ENCODE peak calls at places on chromosomes 12 and 14, in five cellular contexts. A, W, P, S and V are unnamed samples.
A peak's percentile ranks its signal among the peaks of the same experiment; 100 is the strongest.

GRCh38 chr12:46825526-46826414 is at the start of gene SLC38A4:
- DNase-seq in P (no peak), S (peak; percentile 69), A (no peak), W (peak; percentile 57), V (no peak)

GRCh38 chr12:4054643-4055042 is 181.4 kb upstream of the PARP11 start:
- DNase-seq in A (no peak), S (no peak), P (no peak), W (no peak), V (no peak)

GRCh38 chr12:30428098-30428497 is 267.6 kb downstream of the IPO8 start:
- DNase-seq in W (no peak), S (no peak), A (no peak), P (no peak), V (no peak)

GRCh38 chr14:67886221-67886620 is 66.6 kb downstream of the RAD51B start:
- DNase-seq in S (no peak), P (no peak), W (no peak), A (no peak), V (no peak)

GRCh38 chr14:37594916-37595808 is at the start of the genes FOXA1 and TTC6:
- DNase-seq in P (no peak), S (peak; percentile 82), W (peak; percentile 41), A (peak; percentile 88), V (no peak)

GRCh38 chr12:69056743-69057515 is 124.0 kb upstream of the CPM start:
- DNase-seq in S (no peak), W (no peak), P (no peak), A (no peak), V (no peak)

GRCh38 chr12:132483612-132484011 is 6.3 kb upstream of the FBRSL1 start:
- DNase-seq in S (peak; percentile 53), A (no peak), P (no peak), W (no peak), V (no peak)

GRCh38 chr12:13175499-13175898 is 21.0 kb upstream of the EMP1 start:
- DNase-seq in P (no peak), S (no peak), W (no peak), A (no peak), V (no peak)

GRCh38 chr12:131087991-131088700 is 134.4 kb downstream of the ADGRD1 start:
- DNase-seq in S (peak; percentile 45), W (no peak), P (no peak), A (no peak), V (no peak)

GRCh38 chr12:102756564-102756963 is 160.5 kb downstream of the PAH start:
- DNase-seq in P (no peak), W (no peak), A (no peak), S (no peak), V (no peak)

GRCh38 chr12:57718641-57719528 is 19.7 kb downstream of the AGAP2 start:
- DNase-seq in W (no peak), P (no peak), A (no peak), S (no peak), V (no peak)

GRCh38 chr14:78164226-78164853 is 5.8 kb upstream of the NRXN3 start:
- DNase-seq in S (no peak), P (no peak), W (peak; percentile 54), A (no peak), V (no peak)

GRCh38 chr14:52314521-52315354 is 626 bp downstream of the PTGER2 start:
- DNase-seq in S (peak; percentile 65), A (no peak), P (peak; percentile 65), W (no peak), V (no peak)

GRCh38 chr12:87618199-87618598 is 411.0 kb downstream of the C12orf50 start:
- DNase-seq in P (no peak), S (no peak), W (no peak), A (no peak), V (no peak)

GRCh38 chr12:89980236-89980635 is 271.6 kb upstream of the ATP2B1 start:
- DNase-seq in P (no peak), W (no peak), S (no peak), A (no peak), V (no peak)

GRCh38 chr14:101150010-101150409 is 246.5 kb upstream of the RTL1 start:
- DNase-seq in S (no peak), W (no peak), A (no peak), P (no peak), V (no peak)

GRCh38 chr12:84136862-84137367 is 775.7 kb downstream of the SLC6A15 start:
- DNase-seq in P (no peak), A (no peak), S (no peak), W (no peak), V (no peak)

DNA sequence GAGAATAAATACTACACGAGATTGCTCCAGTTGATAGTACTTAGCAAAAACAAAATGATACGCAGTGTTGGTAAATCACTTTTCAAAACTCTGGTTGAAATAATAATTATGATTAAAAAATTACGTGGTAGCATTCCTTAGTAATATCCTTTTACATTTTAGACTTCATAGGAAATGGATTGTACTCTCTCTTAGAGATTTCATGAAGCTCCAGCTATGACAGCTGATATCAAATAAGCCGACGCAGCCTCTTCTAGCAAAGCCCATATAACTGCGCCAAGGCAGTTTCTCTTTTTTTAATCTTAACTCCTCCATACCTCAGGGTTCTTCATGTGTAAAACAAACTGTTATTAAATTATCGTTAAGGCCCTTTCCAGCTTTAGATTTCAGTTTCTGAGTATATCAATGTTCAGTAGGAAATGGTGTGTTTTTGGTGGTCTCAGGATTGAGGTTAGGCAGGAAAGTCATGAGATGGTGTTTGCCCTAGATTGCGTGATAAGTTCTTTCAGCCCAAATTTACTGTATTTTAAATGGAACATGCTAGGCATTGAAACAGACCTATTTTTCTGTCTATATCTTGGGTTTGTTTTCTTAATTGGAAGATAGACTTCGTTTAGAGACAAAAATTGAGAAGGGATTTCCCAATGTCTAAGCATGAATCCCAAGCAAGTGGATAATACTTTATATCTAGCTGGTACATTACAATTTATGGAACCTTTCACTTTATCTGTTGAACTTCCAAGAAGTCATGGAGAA is 893 bp upstream of the CFL2 start:
- DNase-seq in S (no peak), W (no peak), P (no peak), A (no peak), V (no peak)
- H3K27ac ChIP-seq in S (peak overlapping the region; percentile 93), W (no peak overlapping the region), P (no peak overlapping the region), A (peak overlapping the region; percentile 98), V (peak overlapping the region; percentile 96)

GRCh38 chr14:90698379-90698869 is 117.8 kb downstream of the TTC7B start:
- DNase-seq in W (no peak), S (no peak), A (no peak), P (no peak), V (peak; percentile 79)

GRCh38 chr14:90695997-90696681 is 120.1 kb downstream of the TTC7B start:
- DNase-seq in P (no peak), A (no peak), W (no peak), S (no peak), V (no peak)

GRCh38 chr14:90696728-90697127 is 119.5 kb downstream of the TTC7B start:
- DNase-seq in P (no peak), A (no peak), W (no peak), S (no peak), V (no peak)

GRCh38 chr14:90697577-90698206 is 118.5 kb downstream of the TTC7B start:
- DNase-seq in W (peak; percentile 71), A (peak; percentile 81), P (peak; percentile 82), S (peak; percentile 83), V (peak; percentile 87)

GRCh38 chr14:90697146-90697545 is 119.1 kb downstream of the TTC7B start:
- DNase-seq in S (no peak), P (no peak), W (no peak), A (no peak), V (no peak)
- H3K27ac ChIP-seq in S (no peak overlapping the region), P (no peak overlapping the region), W (no peak overlapping the region), A (peak overlapping the region; percentile 4), V (peak overlapping the region; percentile 71)

GRCh38 chr14:102246071-102246470 is 58.9 kb downstream of the MOK start:
- DNase-seq in W (no peak), P (no peak), A (no peak), S (no peak), V (no peak)

GRCh38 chr14:102251161-102251560 is 53.8 kb downstream of the MOK start:
- DNase-seq in W (no peak), A (no peak), S (no peak), P (no peak), V (no peak)

GRCh38 chr14:102250636-102251035 is 54.3 kb downstream of the MOK start:
- DNase-seq in P (no peak), W (no peak), S (no peak), A (no peak), V (no peak)

GRCh38 chr14:102248121-102248520 is 56.8 kb downstream of the MOK start:
- DNase-seq in P (no peak), W (no peak), S (no peak), A (no peak), V (no peak)

DNA sequence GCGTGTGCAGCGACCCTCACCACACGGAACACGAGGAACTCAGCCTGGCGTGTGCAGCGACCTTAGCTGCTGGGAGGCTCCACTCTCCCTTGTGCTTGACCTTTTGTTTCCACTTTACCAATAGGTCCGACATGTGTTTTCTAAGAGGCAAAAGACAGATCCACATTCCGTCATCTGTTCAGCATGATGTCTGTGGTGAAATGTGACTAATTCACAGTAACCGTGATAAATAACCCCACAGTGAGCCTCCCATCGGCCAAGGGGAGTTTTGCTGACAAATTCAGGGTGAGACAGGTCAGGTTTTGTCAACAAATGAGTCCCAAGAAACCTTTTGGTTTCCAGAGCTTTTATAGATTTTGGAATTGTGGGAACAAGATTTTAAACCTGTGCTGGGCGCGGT is 55.9 kb downstream of the MOK start:
- DNase-seq in P (no peak), A (no peak), S (no peak), W (no peak), V (no peak)
- H3K27ac ChIP-seq in P (no peak overlapping the region), A (no peak overlapping the region), S (no peak overlapping the region), W (no peak overlapping the region), V (no peak overlapping the region)

DNA sequence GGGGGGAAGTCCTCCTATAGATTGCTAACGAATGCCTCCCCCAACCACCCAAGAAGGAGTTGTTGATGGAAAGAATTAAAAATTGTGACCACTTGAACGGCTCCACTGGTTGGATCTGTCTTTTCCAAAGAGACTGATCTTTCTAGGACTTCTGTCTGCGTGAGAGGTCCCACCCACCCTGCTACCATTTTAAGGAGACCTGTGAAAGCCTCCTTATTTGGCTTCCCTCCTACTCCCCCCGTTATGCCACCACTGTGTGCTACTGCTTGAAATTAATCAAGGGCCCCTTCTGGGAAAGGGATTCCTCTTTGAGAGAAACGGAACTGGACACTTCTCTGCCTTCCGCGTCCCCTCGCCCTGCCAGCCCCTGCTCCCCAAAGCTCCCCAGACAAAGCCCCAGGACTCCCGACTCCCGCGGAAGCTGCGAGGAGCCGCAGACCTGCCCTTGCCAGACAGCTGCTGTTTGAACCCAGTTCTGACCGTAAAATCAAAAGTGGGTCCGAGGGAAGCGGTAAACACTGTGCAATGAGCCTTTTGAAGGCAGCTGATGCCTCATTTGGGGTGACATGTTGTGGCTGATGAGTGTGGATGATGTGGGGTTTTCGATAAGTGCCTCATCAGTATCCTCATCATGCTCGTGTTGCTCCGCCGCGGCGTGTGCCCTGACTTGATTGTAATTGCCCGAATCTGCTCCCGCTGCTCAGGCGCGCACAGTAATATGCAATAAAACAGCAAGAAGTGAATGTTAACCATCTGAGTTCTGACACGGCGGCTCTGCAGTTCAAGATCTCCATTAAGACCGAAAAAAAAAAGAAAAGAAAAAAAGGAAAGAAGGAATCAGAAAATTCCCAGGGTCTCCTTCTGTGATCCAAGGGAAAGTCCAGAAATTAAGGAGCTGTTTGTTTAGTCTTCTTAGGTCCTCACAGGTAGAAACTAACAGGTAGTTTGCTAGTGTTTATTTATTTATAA is 48.2 kb downstream of the MBIP start:
- DNase-seq in A (no peak), P (no peak), W (no peak), S (peak; percentile 55), V (no peak)
- H3K27ac ChIP-seq in A (no peak overlapping the region), P (no peak overlapping the region), W (no peak overlapping the region), S (no peak overlapping the region), V (no peak overlapping the region)